ENCODE peak calls at places on chromosomes 12 and 14, in ten cellular contexts. E, C, B, W, F, H, K, Y, O and D are unnamed samples.

GRCh38 chr12:65501093-65501621 is 222.7 kb downstream of the MSRB3 start:
- DNase-seq in E (peak; percentile 48), C (no peak), B (peak; percentile 69), W (peak; percentile 79), F (no peak), H (no peak), K (no peak), Y (no peak), O (no peak), D (no peak)

GRCh38 chr12:23752245-23752644 is 197.2 kb downstream of the SOX5 start:
- DNase-seq in E (no peak), C (no peak), B (no peak), W (no peak), F (no peak), H (no peak), K (no peak), Y (no peak), O (no peak), D (no peak)

GRCh38 chr14:66568220-66568619 is 60.3 kb downstream of the GPHN start:
- DNase-seq in E (peak; percentile 4), C (no peak), B (no peak), W (no peak), F (no peak), H (no peak), K (peak; percentile 7), Y (no peak), O (no peak), D (no peak)

GRCh38 chr12:104846056-104846762 is 111.9 kb downstream of the SLC41A2 start:
- DNase-seq in E (peak; percentile 21), C (peak; percentile 22), B (no peak), W (no peak), F (no peak), H (no peak), K (no peak), Y (no peak), O (no peak), D (no peak)

GRCh38 chr12:52942914-52943207 is 6.1 kb upstream of the KRT18 start:
- DNase-seq in E (no peak), C (no peak), B (no peak), W (no peak), F (no peak), H (no peak), K (no peak), Y (no peak), O (no peak), D (no peak)

GRCh38 chr14:92759300-92759678 is 10.9 kb upstream of the LGMN start:
- DNase-seq in E (peak; percentile 42), C (no peak), B (no peak), W (no peak), F (no peak), H (no peak), K (peak; percentile 69), Y (no peak), O (no peak), D (peak; percentile 38)

GRCh38 chr12:54970741-54971140 is 13.8 kb downstream of the TESPA1 start:
- DNase-seq in E (no peak), C (no peak), B (no peak), W (no peak), F (no peak), H (no peak), K (no peak), Y (no peak), O (no peak), D (no peak)

GRCh38 chr12:98698603-98699463 is 53.7 kb downstream of the APAF1 start:
- DNase-seq in E (peak; percentile 78), C (peak; percentile 72), B (peak; percentile 71), W (peak; percentile 41), F (peak; percentile 69), H (no peak), K (peak; percentile 78), Y (peak; percentile 39), O (peak; percentile 11), D (peak; percentile 44)

GRCh38 chr12:40376533-40377267 is 151.9 kb downstream of the LRRK2 start:
- DNase-seq in E (no peak), C (no peak), B (no peak), W (no peak), F (no peak), H (no peak), K (no peak), Y (no peak), O (no peak), D (no peak)

GRCh38 chr12:119115296-119115905 is 63.3 kb upstream of the HSPB8 start:
- DNase-seq in E (peak; percentile 62), C (peak; percentile 33), B (no peak), W (no peak), F (peak; percentile 55), H (no peak), K (peak; percentile 26), Y (peak; percentile 38), O (peak; percentile 8), D (no peak)

GRCh38 chr12:75526655-75527511 is 15.5 kb upstream of the KRR1 start:
- DNase-seq in E (peak; percentile 76), C (peak; percentile 85), B (peak; percentile 47), W (no peak), F (peak; percentile 43), H (no peak), K (peak; percentile 48), Y (peak; percentile 45), O (peak; percentile 71), D (peak; percentile 34)

GRCh38 chr12:92943482-92944250 is 14.6 kb upstream of the EEA1 start:
- DNase-seq in E (peak; percentile 80), C (peak; percentile 27), B (no peak), W (no peak), F (no peak), H (no peak), K (no peak), Y (peak; percentile 66), O (no peak), D (no peak)

GRCh38 chr12:916240-916639 is 33.3 kb downstream of the RAD52 start:
- DNase-seq in E (no peak), C (no peak), B (no peak), W (peak; percentile 22), F (no peak), H (no peak), K (peak; percentile 39), Y (no peak), O (no peak), D (no peak)

GRCh38 chr14:34023824-34024767 is 73.2 kb upstream of the EGLN3 start:
- DNase-seq in E (no peak), C (no peak), B (no peak), W (no peak), F (no peak), H (no peak), K (no peak), Y (peak; percentile 100), O (no peak), D (peak; percentile 42)

DNA sequence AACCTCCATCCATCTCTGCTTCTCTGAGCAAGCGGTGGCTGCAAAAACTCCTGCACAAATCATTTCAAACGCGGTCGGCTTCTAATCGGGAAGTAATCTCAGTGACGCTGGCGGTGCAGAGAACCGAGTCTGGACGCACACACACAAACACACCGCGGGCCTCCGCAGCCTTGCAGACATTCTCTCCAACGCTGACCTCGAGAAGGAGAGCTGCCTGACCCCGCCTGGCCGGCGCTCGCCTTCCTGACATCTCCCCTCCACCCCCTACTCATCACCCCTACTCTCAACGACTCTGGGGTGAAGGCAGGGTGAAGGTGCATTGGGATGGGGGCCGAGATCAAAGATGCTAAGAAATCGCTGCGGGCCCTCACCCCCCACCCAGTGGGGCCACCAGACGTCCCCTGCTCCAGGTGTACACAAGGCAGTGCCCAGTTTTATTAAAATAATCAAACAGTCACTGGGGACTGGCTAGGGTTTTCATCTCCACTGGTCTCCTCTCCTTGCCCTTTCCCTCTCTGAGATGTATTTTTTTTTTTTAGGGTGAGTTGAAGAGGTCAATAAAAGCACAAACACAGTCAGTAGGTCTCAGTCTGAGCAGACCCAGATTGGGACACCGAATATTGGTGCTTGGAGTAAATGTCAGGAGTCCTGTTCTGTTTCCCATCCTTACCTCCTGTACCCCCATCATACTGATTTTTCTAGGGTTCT is 536 bp upstream of the TBX5 start:
- DNase-seq in E (peak; percentile 63), C (no peak), B (no peak), W (no peak), F (no peak), H (no peak), K (no peak), Y (no peak), O (no peak), D (no peak)
- H3K27me3 ChIP-seq in E (peaks cover 80% of the 10 kb centered on the region), C (no peaks in the 10 kb centered on the region), B (peaks cover 95% of the 10 kb centered on the region), W (peaks cover 88% of the 10 kb centered on the region), F (peaks cover 100% of the 10 kb centered on the region), H (peaks cover 33% of the 10 kb centered on the region), K (peaks cover 40% of the 10 kb centered on the region), Y (peaks cover 77% of the 10 kb centered on the region), O (no peaks in the 10 kb centered on the region), D (peaks cover 73% of the 10 kb centered on the region)

GRCh38 chr14:101620821-101621785 is 59.8 kb downstream of the DIO3 start:
- DNase-seq in E (no peak), C (no peak), B (no peak), W (no peak), F (no peak), H (no peak), K (no peak), Y (no peak), O (no peak), D (no peak)

GRCh38 chr14:101620039-101620788 is 58.9 kb downstream of the DIO3 start:
- DNase-seq in E (no peak), C (no peak), B (no peak), W (no peak), F (no peak), H (no peak), K (no peak), Y (no peak), O (no peak), D (no peak)

GRCh38 chr14:101619484-101619883 is 58.2 kb downstream of the DIO3 start:
- DNase-seq in E (no peak), C (no peak), B (no peak), W (no peak), F (no peak), H (no peak), K (no peak), Y (no peak), O (no peak), D (no peak)

DNA sequence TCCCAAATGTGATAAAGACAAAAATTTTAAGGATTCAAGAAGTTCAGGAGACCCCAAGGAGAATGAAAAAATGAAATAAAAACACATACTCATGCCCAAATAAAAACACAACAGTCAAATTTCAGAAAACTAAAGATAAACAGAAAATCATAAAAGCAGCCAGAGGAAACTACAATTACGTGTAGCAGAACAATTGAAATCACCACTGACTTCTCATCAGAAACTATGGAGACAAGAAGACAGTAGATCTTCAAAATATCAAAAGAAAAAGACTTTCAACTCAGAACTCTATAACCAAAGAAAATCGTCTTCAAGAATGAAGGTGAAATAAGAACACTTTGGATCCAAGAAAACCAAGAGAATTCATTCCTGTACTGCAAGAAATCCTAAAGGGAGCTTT is 54.9 kb downstream of the DIO3 start:
- DNase-seq in E (no peak), C (no peak), B (no peak), W (no peak), F (no peak), H (no peak), K (no peak), Y (no peak), O (no peak), D (no peak)
- H3K27me3 ChIP-seq in E (peaks cover 42% of the 10 kb centered on the region), C (peaks cover 33% of the 10 kb centered on the region), B (no peaks in the 10 kb centered on the region), W (peaks cover 33% of the 10 kb centered on the region), F (no peaks in the 10 kb centered on the region), H (peaks cover 6% of the 10 kb centered on the region), K (peaks cover 3% of the 10 kb centered on the region), Y (peaks cover 13% of the 10 kb centered on the region), O (peaks cover 3% of the 10 kb centered on the region), D (peaks cover 2% of the 10 kb centered on the region)

GRCh38 chr14:94451826-94452225 is 774 bp downstream of the SERPINA11 start:
- DNase-seq in E (no peak), C (no peak), B (no peak), W (no peak), F (no peak), H (no peak), K (no peak), Y (no peak), O (no peak), D (no peak)
- H3K27me3 ChIP-seq in E (peaks cover 7% of the 10 kb centered on the region), C (peaks cover 47% of the 10 kb centered on the region), B (no peaks in the 10 kb centered on the region), W (peaks cover 79% of the 10 kb centered on the region), F (no peaks in the 10 kb centered on the region), H (no peaks in the 10 kb centered on the region), K (no peaks in the 10 kb centered on the region), Y (no peaks in the 10 kb centered on the region), O (peaks cover 6% of the 10 kb centered on the region), D (no peaks in the 10 kb centered on the region)

GRCh38 chr14:101078105-101078891 is 174.8 kb upstream of the RTL1 start:
- DNase-seq in E (no peak), C (no peak), B (no peak), W (no peak), F (no peak), H (no peak), K (no peak), Y (no peak), O (no peak), D (no peak)
- H3K27me3 ChIP-seq in E (peaks cover 5% of the 10 kb centered on the region), C (peaks cover 52% of the 10 kb centered on the region), B (peaks cover 26% of the 10 kb centered on the region), W (peaks cover 92% of the 10 kb centered on the region), F (peaks cover 17% of the 10 kb centered on the region), H (no peaks in the 10 kb centered on the region), K (no peaks in the 10 kb centered on the region), Y (peaks cover 68% of the 10 kb centered on the region), O (no peaks in the 10 kb centered on the region), D (peaks cover 4% of the 10 kb centered on the region)